ENCODE peak calls at places on chromosomes 2 and 18, in four cellular contexts. E is HL-60, C is lower lobe of right lung, F is NCI-H1105. J is an unnamed sample.

GRCh38 chr2:98730851-98731708 is at the start of gene MGAT4A:
- DNase-seq in F (peak; percentile 50), E (peak; percentile 60), C (peak; percentile 89), J (no peak)

GRCh38 chr18:54607213-54607934 is 16.3 kb downstream of the DYNAP start:
- DNase-seq in F (no peak), C (no peak), E (no peak), J (no peak)

GRCh38 chr2:14702258-14702657 is 69.7 kb downstream of the LRATD1 start:
- DNase-seq in E (no peak), F (no peak), C (no peak), J (no peak)

GRCh38 chr2:85651097-85651496 is 16.9 kb downstream of the SFTPB start:
- DNase-seq in C (no peak), F (no peak), E (no peak), J (no peak)

GRCh38 chr18:49697757-49698595 is 115.4 kb downstream of the ACAA2 start:
- DNase-seq in F (no peak), E (no peak), C (peak; percentile 49), J (no peak)

GRCh38 chr2:149885946-149886345 is 298.4 kb upstream of the MMADHC start:
- DNase-seq in E (no peak), C (no peak), F (no peak), J (no peak)

GRCh38 chr18:46373131-46373530 is 268.9 kb downstream of the HAUS1 start:
- DNase-seq in F (no peak), C (no peak), E (no peak), J (no peak)

GRCh38 chr2:72998724-72999123 is 72.8 kb downstream of the SFXN5 start:
- DNase-seq in F (no peak), C (no peak), E (no peak), J (no peak)

GRCh38 chr18:53534695-53535094 is 689.8 kb downstream of the MBD2 start:
- DNase-seq in F (no peak), C (no peak), E (no peak), J (no peak)

GRCh38 chr2:85806358-85807118 is 52.7 kb downstream of the ATOH8 start:
- DNase-seq in F (no peak), E (peak; percentile 92), C (no peak), J (no peak)

GRCh38 chr2:119756837-119757236 is 2.9 kb upstream of the PTPN4 start:
- DNase-seq in E (no peak), F (no peak), C (no peak), J (no peak)

GRCh38 chr2:33903701-33904100 is 304.6 kb upstream of the FAM98A start:
- DNase-seq in C (no peak), E (no peak), F (no peak), J (no peak)

GRCh38 chr2:15712551-15713342 is 121.1 kb downstream of the DDX1 start:
- DNase-seq in E (no peak), C (no peak), F (no peak), J (no peak)

GRCh38 chr2:231034291-231034882 is 2.9 kb upstream of the C2orf72 start:
- DNase-seq in E (no peak), F (no peak), C (no peak), J (no peak)

GRCh38 chr2:172449916-172450550 is 22.6 kb downstream of the ITGA6 start:
- DNase-seq in C (no peak), F (no peak), E (no peak), J (no peak)

GRCh38 chr2:182852787-182853186 is 13.7 kb downstream of the FRZB start:
- DNase-seq in E (no peak), C (no peak), F (no peak), J (no peak)

GRCh38 chr2:218883491-218884490 is 3.1 kb downstream of the WNT10A start:
- DNase-seq in F (peak; percentile 42), C (no peak), E (no peak), J (no peak)

GRCh38 chr2:239688098-239688497 is 287.3 kb upstream of the HDAC4 start:
- DNase-seq in E (no peak), C (peak; percentile 22), F (no peak), J (no peak)

J was measured in GF-D8.